ENCODE peak calls at places on chromosomes 4 and X, in four cellular contexts. P is GM06990, O is HCT116, X is transverse colon. R is an unnamed sample.

GRCh38 chr4:8239661-8240060 is 29.9 kb upstream of the HTRA3 start:
- DNase-seq in P (no peak), O (no peak), X (no peak), R (no peak)

GRCh38 chr4:85862896-85863295 is 387.9 kb downstream of the ARHGAP24 start:
- DNase-seq in O (no peak), X (no peak), P (no peak), R (no peak)

GRCh38 chr4:54228064-54228527 is 997 bp upstream of the PDGFRA start:
- DNase-seq in X (peak), O (no peak), P (no peak), R (no peak)

GRCh38 chrX:20300822-20301221 is 34.1 kb upstream of the RPS6KA3 start:
- DNase-seq in O (no peak), X (no peak), P (no peak), R (no peak)

GRCh38 chr4:167100120-167100519 is 134.2 kb downstream of the SPOCK3 start:
- DNase-seq in P (peak), O (no peak), X (no peak), R (no peak)

GRCh38 chrX:46547857-46548256 is 2.6 kb upstream of the ZNF674 start:
- DNase-seq in P (no peak), O (peak), X (no peak), R (no peak)

GRCh38 chr4:116925900-116926457 is 159.4 kb downstream of the TRAM1L1 start:
- DNase-seq in P (no peak), O (no peak), X (no peak), R (no peak)

GRCh38 chr4:6688879-6689505 is 4.7 kb upstream of the S100P start:
- DNase-seq in X (peak), P (no peak), O (peak), R (no peak)

GRCh38 chr4:144584428-144584827 is 61.5 kb upstream of the HHIP start:
- DNase-seq in X (no peak), P (no peak), O (no peak), R (no peak)

GRCh38 chr4:40645576-40645975 is 15.9 kb upstream of the RBM47 start:
- DNase-seq in O (no peak), P (no peak), X (no peak), R (no peak)

GRCh38 chrX:136896121-136896914 is 15.8 kb upstream of the RBMX start:
- DNase-seq in P (no peak), O (no peak), X (no peak), R (no peak)

GRCh38 chrX:46140272-46140671 is 404.9 kb downstream of the ZNF674 start:
- DNase-seq in X (no peak), P (no peak), O (no peak), R (no peak)

GRCh38 chr4:108029321-108029720 is 39.6 kb downstream of the HADH start:
- DNase-seq in O (no peak), X (no peak), P (no peak), R (no peak)

GRCh38 chr4:130808492-130808891 is 1712.5 kb downstream of the C4orf33 start:
- DNase-seq in O (peak), P (no peak), X (no peak), R (peak)

GRCh38 chr4:27003602-27004238 is 143.1 kb downstream of the STIM2 start:
- DNase-seq in P (no peak), X (no peak), O (no peak), R (no peak)

GRCh38 chr4:8284391-8284790 is 14.8 kb downstream of the HTRA3 start:
- DNase-seq in X (no peak), O (no peak), P (no peak), R (no peak)

GRCh38 chrX:150482537-150483217 is 85.7 kb upstream of the MTM1 start:
- DNase-seq in P (no peak), X (no peak), O (peak), R (no peak)

GRCh38 chr4:11505225-11505971 is 76.7 kb upstream of the HS3ST1 start:
- DNase-seq in X (peak), P (no peak), O (peak), R (peak)

GRCh38 chrX:111262086-111262485 is 8.2 kb downstream of the CAPN6 start:
- DNase-seq in X (no peak), O (no peak), P (no peak), R (no peak)

GRCh38 chr4:3399277-3400194 is 42.2 kb upstream of the HGFAC start:
- DNase-seq in O (peak), P (no peak), X (no peak), R (no peak)

GRCh38 chr4:5050520-5050955 is 742 bp upstream of the STK32B start:
- DNase-seq in O (peak), P (peak), X (peak), R (peak)

GRCh38 chr4:107153956-107154355 is 117.8 kb upstream of the DKK2 start:
- DNase-seq in X (no peak), O (no peak), P (no peak), R (no peak)

GRCh38 chr4:36213956-36214355 is 30.4 kb downstream of the ARAP2 start:
- DNase-seq in P (no peak), O (no peak), X (no peak), R (no peak)

GRCh38 chrX:107729558-107730297 is 45.9 kb downstream of the TSC22D3 start:
- DNase-seq in X (no peak), O (no peak), P (no peak), R (no peak)

GRCh38 chrX:16892504-16893362 is 22.6 kb upstream of the RBBP7 start:
- DNase-seq in O (peak), X (peak), P (peak), R (peak)

GRCh38 chrX:40434947-40435346 is 145.8 kb upstream of the ATP6AP2 start:
- DNase-seq in O (no peak), P (no peak), X (no peak), R (no peak)

GRCh38 chr4:86338521-86338920 is 21.3 kb downstream of the MAPK10 start:
- DNase-seq in O (no peak), X (no peak), P (no peak), R (peak)

GRCh38 chrX:360496-361150 is 26.1 kb downstream of the PPP2R3B start:
- DNase-seq in O (no peak), P (no peak), X (no peak), R (no peak)

GRCh38 chrX:8811611-8812010 is 10.4 kb upstream of the FAM9A start:
- DNase-seq in P (no peak), X (no peak), O (no peak), R (no peak)

GRCh38 chr4:154467886-154468285 is 23.7 kb downstream of the DCHS2 start:
- DNase-seq in P (no peak), X (no peak), O (no peak), R (no peak)

GRCh38 chrX:109714340-109714958 is 18.6 kb downstream of the ACSL4 start:
- DNase-seq in P (no peak), O (peak), X (no peak), R (no peak)

GRCh38 chrX:110258552-110258951 is 59.3 kb downstream of the AMMECR1 start:
- DNase-seq in O (no peak), P (no peak), X (no peak), R (no peak)

GRCh38 chrX:97672138-97672537 is 788.4 kb downstream of the RPA4 start:
- DNase-seq in X (peak), O (no peak), P (no peak), R (peak)

GRCh38 chr4:11765849-11766453 is 337.3 kb upstream of the HS3ST1 start:
- DNase-seq in X (peak), P (no peak), O (peak), R (peak)

GRCh38 chrX:49308604-49309269 is 5.3 kb downstream of the GAGE10 start:
- DNase-seq in P (no peak), X (no peak), O (no peak), R (no peak)

DNA sequence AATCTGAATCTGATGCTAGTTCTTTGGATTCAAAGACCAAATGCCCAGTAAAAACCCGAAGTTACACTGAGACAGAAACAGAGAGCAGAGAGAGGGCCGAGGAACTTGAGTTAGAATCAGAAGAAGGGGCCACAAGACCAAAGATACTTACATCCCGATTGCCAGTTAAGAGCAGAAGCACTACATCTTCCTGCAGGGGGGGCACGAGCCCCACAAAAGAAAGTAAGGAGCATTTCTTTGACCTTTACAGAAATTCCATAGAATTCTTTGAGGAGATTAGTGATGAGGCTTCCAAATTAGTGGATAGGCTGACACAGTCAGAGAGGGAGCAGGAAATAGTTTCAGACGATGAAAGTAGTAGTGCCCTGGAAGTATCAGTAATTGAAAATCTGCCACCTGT is 309.3 kb downstream of the ANK2 start:
- DNase-seq in X (no peak), O (no peak), P (no peak), R (no peak)
- TF ChIP-seq CTCF in X (no peak), O (peak), P (peak), R (peak)

GRCh38 chrX:31319586-31319985 is 247.7 kb upstream of the FTHL17 start:
- DNase-seq in P (no peak), O (no peak), X (no peak), R (no peak)
- H3K4me3 ChIP-seq in P (no peak), O (no peak), X (no peak), R (no peak)

GRCh38 chr4:1673671-1674070 is 10.4 kb downstream of the FAM53A start:
- DNase-seq in P (no peak), X (no peak), O (no peak), R (no peak)
- TF ChIP-seq CTCF in P (no peak), X (no peak), O (no peak), R (no peak)

GRCh38 chr4:20254517-20255250 is 3.0 kb downstream of the SLIT2 start:
- DNase-seq in P (peak), X (no peak), O (no peak), R (no peak)

GRCh38 chr4:20255823-20256222 is 4.1 kb downstream of the SLIT2 start:
- DNase-seq in P (no peak), O (no peak), X (no peak), R (no peak)

GRCh38 chr4:20253799-20254409 is 2.2 kb downstream of the SLIT2 start:
- DNase-seq in P (peak), X (peak), O (no peak), R (no peak)

GRCh38 chr4:20256381-20256881 is 4.7 kb downstream of the SLIT2 start:
- DNase-seq in P (no peak), X (no peak), O (no peak), R (no peak)

GRCh38 chr4:20255251-20255586 is 3.5 kb downstream of the SLIT2 start:
- DNase-seq in O (no peak), P (no peak), X (no peak), R (no peak)
- H3K4me3 ChIP-seq in O (no peak), P (no peak), X (peak), R (no peak)

GRCh38 chr4:180028682-180029081 is 2214.5 kb upstream of the TENM3 start:
- DNase-seq in X (peak), O (peak), P (no peak), R (peak)
- TF ChIP-seq CTCF in X (peak), O (peak), P (peak), R (peak)

DNA sequence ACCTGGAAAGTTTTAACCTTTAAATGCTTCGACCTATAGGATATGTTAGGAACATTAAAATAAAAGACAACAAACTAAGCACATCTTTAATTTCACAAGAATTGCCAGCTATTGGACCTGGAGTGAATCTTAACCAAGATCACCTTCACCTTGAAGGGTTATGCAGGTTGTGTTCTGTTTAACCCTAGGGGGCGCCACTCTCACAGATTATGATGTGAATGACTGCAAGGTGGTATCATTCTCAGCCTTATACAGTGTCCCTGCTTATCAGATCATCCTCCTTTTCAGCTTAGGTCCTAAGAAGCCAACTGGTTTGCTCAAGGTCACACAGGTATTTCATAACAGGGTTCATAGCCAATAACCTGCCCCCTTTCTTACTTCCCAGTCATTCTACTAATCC is 23.5 kb downstream of the INTS6L start:
- DNase-seq in O (no peak), X (peak), P (no peak), R (no peak)
- H3K4me3 ChIP-seq in O (no peak), X (no peak), P (no peak), R (no peak)

GRCh38 chr4:48767530-48767929 is 12.5 kb downstream of the FRYL start:
- DNase-seq in P (no peak), O (no peak), X (no peak), R (no peak)

GRCh38 chr4:48772568-48772967 is 7.5 kb downstream of the FRYL start:
- DNase-seq in P (no peak), X (no peak), O (no peak), R (no peak)

GRCh38 chr4:48762408-48762807 is 17.7 kb downstream of the FRYL start:
- DNase-seq in X (no peak), O (no peak), P (no peak), R (no peak)

GRCh38 chr4:48766393-48766792 is 13.7 kb downstream of the FRYL start:
- DNase-seq in P (no peak), X (no peak), O (no peak), R (no peak)

GRCh38 chr4:48767055-48767454 is 13.0 kb downstream of the FRYL start:
- DNase-seq in X (no peak), P (no peak), O (no peak), R (no peak)
- TF ChIP-seq CTCF in X (no peak), P (no peak), O (peak), R (no peak)

DNA sequence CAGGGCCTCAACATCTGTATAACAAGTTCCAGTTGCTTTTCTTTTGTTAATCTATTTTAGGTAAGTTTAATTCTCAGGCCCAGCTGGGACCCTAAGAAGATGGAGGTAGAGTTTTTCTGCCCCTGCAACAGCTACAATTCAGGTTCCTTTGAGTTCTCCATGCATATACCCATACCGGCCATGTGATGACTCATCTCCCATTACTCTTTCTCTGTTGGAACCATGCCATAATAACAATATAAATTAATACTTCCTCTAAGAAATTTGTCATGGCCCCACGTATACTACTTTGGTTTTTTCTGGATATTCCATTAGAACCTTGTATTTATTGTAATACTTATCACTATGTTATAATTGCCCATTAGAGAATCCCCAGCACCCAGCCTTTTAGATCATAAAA is 1.3 kb upstream of the INTU start:
- DNase-seq in X (no peak), P (no peak), O (no peak), R (no peak)
- H3K4me3 ChIP-seq in X (no peak), P (no peak), O (no peak), R (no peak)

GRCh38 chr4:146123231-146123630 is 52.3 kb upstream of the LSM6 start:
- DNase-seq in O (no peak), X (no peak), P (no peak), R (no peak)

GRCh38 chr4:146122398-146122797 is 53.1 kb upstream of the LSM6 start:
- DNase-seq in O (no peak), P (no peak), X (no peak), R (no peak)

GRCh38 chr4:146119845-146120404 is 55.6 kb upstream of the LSM6 start:
- DNase-seq in P (no peak), X (no peak), O (no peak), R (no peak)

GRCh38 chr4:146121757-146122156 is 53.8 kb upstream of the LSM6 start:
- DNase-seq in X (no peak), O (no peak), P (no peak), R (peak)

GRCh38 chr4:146124023-146124680 is 51.4 kb upstream of the LSM6 start:
- DNase-seq in P (no peak), X (no peak), O (no peak), R (no peak)
- TF ChIP-seq CTCF in P (peak), X (no peak), O (no peak), R (no peak)